ENCODE peak calls at places on chromosomes 6 and 20, in seven cellular contexts. F is spleen, Y is IMR-90, D is Peyer's patch, V is testis, Q is body of pancreas, C is gastrocnemius medialis. W is an unnamed sample.

GRCh38 chr6:100099189-100100074 is 105.4 kb upstream of the MCHR2 start:
- DNase-seq in D (no peak), F (no peak), C (no peak), V (no peak), Q (no peak), Y (peak; percentile 41), W (no peak)

GRCh38 chr6:170316071-170316470 is 9.5 kb downstream of the FAM120B start:
- DNase-seq in Y (peak; percentile 38), C (no peak), F (no peak), V (no peak), Q (no peak), D (no peak), W (no peak)

GRCh38 chr20:54219751-54220426 is 12.0 kb downstream of the PFDN4 start:
- DNase-seq in V (no peak), C (no peak), Q (no peak), F (no peak), D (no peak), Y (peak; percentile 63), W (no peak)

GRCh38 chr6:47376930-47377329 is 67.2 kb upstream of the TNFRSF21 start:
- DNase-seq in C (no peak), V (no peak), Y (no peak), F (no peak), D (no peak), Q (no peak), W (no peak)

GRCh38 chr20:63082308-63082938 is 75.7 kb upstream of the BHLHE23 start:
- DNase-seq in D (no peak), C (no peak), Y (peak; percentile 11), Q (peak; percentile 43), V (peak; percentile 71), F (peak; percentile 61), W (no peak)

GRCh38 chr6:20168668-20169633 is 43.3 kb downstream of the MBOAT1 start:
- DNase-seq in V (no peak), D (no peak), Q (no peak), F (no peak), Y (no peak), C (peak; percentile 39), W (no peak)

GRCh38 chr6:130515306-130515705 is 149.5 kb downstream of the TMEM200A start:
- DNase-seq in C (no peak), F (no peak), Y (no peak), D (no peak), V (no peak), Q (no peak), W (no peak)

GRCh38 chr6:36340671-36341454 is 4.2 kb upstream of the BNIP5 start:
- DNase-seq in Y (peak; percentile 59), C (peak; percentile 50), Q (peak; percentile 80), V (peak; percentile 87), D (peak; percentile 91), F (peak; percentile 94), W (no peak)

GRCh38 chr6:29967379-29968010 is 25.2 kb downstream of the HLA-A start:
- DNase-seq in C (no peak), D (peak; percentile 82), Y (no peak), F (no peak), V (no peak), Q (peak; percentile 67), W (no peak)

GRCh38 chr20:41135187-41135887 is 2.0 kb upstream of the PLCG1 start:
- DNase-seq in V (peak; percentile 51), Y (peak; percentile 14), D (peak; percentile 82), F (peak; percentile 87), C (no peak), Q (peak; percentile 60), W (no peak)

GRCh38 chr6:30556964-30557682 is at the start of gene PRR3:
- DNase-seq in Q (peak; percentile 74), F (peak; percentile 93), V (peak; percentile 93), C (peak; percentile 67), Y (peak; percentile 88), D (peak; percentile 85), W (peak; percentile 86)

GRCh38 chr20:50335105-50335504 is 144.5 kb downstream of the CEBPB start:
- DNase-seq in F (peak; percentile 10), Y (peak; percentile 31), C (no peak), Q (no peak), V (no peak), D (no peak), W (no peak)

DNA sequence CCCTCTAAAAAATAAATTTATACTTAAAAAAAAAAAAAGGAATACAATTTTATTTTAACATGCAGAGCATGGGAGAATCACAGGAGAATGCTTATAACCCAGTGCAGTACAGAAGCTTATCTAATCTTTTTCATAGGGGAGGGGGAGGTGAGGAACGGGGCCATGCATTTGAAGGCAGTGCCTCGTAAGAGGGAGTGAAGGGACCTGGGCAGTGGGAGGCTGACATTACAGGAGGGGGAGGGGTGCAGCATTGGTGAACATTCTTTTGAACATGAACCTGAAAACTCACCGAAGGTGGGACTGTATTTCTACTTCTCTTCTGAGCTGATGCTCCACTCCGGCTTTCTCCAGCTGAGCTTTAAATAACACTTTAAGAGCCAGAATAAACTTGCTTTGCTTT is 9.3 kb downstream of the AURKA start:
- DNase-seq in V (no peak), Q (no peak), F (no peak), Y (no peak), D (no peak), C (no peak), W (no peak)
- H3K36me3 ChIP-seq in V (no peaks in the 10 kb centered on the region), Q (no peaks in the 10 kb centered on the region), F (no peaks in the 10 kb centered on the region), Y (peaks cover 22% of the 10 kb centered on the region), D (peaks cover 27% of the 10 kb centered on the region), C (no peaks in the 10 kb centered on the region), W (no peaks in the 10 kb centered on the region)

GRCh38 chr6:72246926-72247325 is 360.6 kb downstream of the RIMS1 start:
- DNase-seq in C (no peak), Q (no peak), Y (peak; percentile 15), V (no peak), D (no peak), F (no peak), W (no peak)
- TF ChIP-seq CTCF in C (no peak), Q (no peak), Y (no peak), V (no peak), D (no peak), F (no peak), W (no peak)

DNA sequence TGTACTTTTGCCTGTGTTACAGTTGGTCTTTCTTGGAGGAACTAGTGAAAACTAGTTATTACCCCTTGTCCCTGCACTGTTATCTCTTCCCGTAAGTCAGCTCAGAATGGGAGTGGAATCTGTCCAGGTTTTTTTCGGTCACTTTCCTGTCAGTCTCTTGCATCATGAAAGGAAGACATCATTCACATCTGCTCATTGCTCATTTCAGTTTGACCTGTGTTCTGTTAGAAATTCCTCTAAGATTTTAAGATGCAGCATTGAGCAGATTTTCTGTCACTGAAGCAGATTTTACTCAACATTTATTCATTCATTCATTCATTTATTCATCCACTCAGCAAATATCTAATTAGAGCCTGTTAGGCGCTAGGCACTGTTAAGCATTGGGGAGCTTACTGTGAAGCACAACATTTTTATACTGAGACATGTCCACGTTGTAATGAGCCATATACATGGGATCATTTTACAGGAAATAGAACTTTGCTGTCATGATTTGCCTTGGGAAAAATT is 33.1 kb upstream of the HINT3 start:
- DNase-seq in D (no peak), V (no peak), Q (no peak), F (no peak), C (no peak), Y (no peak), W (no peak)
- H3K36me3 ChIP-seq in D (peaks cover 50% of the 10 kb centered on the region), V (no peaks in the 10 kb centered on the region), Q (peaks cover 2% of the 10 kb centered on the region), F (peaks cover 30% of the 10 kb centered on the region), C (no peaks in the 10 kb centered on the region), Y (peaks cover 26% of the 10 kb centered on the region), W (peaks cover 29% of the 10 kb centered on the region)

GRCh38 chr6:3205913-3206312 is 21.5 kb downstream of the TUBB2B start:
- DNase-seq in Y (peak; percentile 95), Q (no peak), V (no peak), C (no peak), D (no peak), F (no peak), W (no peak)

GRCh38 chr6:3208096-3208774 is 19.2 kb downstream of the TUBB2B start:
- DNase-seq in V (no peak), D (no peak), C (no peak), Y (peak; percentile 95), Q (no peak), F (no peak), W (peak; percentile 40)

GRCh38 chr6:3204921-3205320 is 22.5 kb downstream of the TUBB2B start:
- DNase-seq in V (no peak), F (no peak), C (no peak), D (no peak), Y (no peak), Q (no peak), W (no peak)

GRCh38 chr6:3208775-3209113 is 18.7 kb downstream of the TUBB2B start:
- DNase-seq in V (no peak), F (no peak), C (no peak), Y (no peak), Q (no peak), D (no peak), W (no peak)

DNA sequence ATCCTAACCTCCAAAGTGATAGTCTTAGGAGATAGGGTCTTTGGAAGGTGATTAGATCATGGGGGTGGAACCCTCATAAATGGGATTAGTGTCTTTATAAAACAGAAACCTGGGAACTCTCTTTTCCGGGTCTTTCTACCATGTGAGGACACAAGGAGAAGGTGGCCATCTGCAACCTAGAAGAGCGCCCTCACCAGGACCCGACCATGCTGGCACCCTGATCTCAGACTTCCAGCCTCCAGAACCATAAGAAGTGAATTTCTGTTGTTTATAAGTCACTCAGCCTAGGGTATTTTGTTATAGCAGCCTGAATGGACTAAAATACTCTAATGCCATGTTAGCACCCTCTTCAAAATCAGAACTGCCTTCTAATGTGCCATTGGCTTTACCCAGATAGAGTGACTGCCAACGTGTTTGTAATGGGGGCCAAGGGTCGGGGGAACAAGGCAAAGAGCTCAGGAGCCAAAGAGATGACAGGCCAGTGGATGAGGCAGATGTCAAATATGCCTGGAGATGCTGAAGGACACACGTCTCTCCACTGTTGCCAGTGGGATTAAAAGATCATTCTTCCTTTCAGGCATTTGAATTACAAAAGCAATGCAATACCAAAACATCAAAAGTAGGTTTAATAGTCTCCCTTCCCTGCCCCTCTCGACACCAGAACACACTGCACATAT is 21.0 kb downstream of the TUBB2B start:
- DNase-seq in D (no peak), Y (no peak), F (no peak), C (no peak), V (no peak), Q (no peak), W (no peak)
- TF ChIP-seq CTCF in D (no peak), Y (no peak), F (no peak), C (no peak), V (no peak), Q (no peak), W (no peak)

GRCh38 chr6:166931426-166931970 is 24.9 kb downstream of the RNASET2 start:
- DNase-seq in F (peak; percentile 60), V (no peak), D (no peak), Q (no peak), C (no peak), Y (no peak), W (no peak)
- H3K36me3 ChIP-seq in F (peaks cover 79% of the 10 kb centered on the region), V (no peaks in the 10 kb centered on the region), D (peaks cover 35% of the 10 kb centered on the region), Q (no peaks in the 10 kb centered on the region), C (no peaks in the 10 kb centered on the region), Y (no peaks in the 10 kb centered on the region), W (peaks cover 32% of the 10 kb centered on the region)

GRCh38 chr20:57089701-57090144 is 176.7 kb downstream of the BMP7 start:
- DNase-seq in Q (peak; percentile 73), Y (peak; percentile 5), V (peak; percentile 75), C (no peak), D (peak; percentile 71), F (peak; percentile 86), W (no peak)
- TF ChIP-seq CTCF in Q (peak; percentile 94), Y (peak; percentile 59), V (peak; percentile 76), C (peak; percentile 68), D (peak; percentile 25), F (peak; percentile 70), W (peak; percentile 51)

DNA sequence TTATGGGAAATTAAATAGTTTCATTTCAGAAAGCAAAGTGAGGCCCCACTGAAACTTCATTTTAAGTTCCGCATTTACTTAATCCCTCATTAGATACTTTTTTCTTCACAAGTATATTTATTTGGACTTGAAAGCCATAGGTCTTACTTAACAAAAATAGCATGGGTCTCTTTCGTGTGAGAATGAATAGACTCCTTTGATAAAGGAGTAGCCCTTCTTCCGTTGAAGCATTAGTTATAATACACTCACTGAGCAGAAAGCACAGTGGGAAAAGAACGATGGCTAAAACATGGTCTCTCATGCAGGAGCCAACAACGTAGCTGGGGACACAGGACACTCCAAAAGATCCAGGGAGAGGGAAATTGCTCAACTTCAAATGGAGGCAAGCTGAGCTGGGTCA is 130.4 kb downstream of the SLC23A2 start:
- DNase-seq in V (no peak), Y (no peak), Q (no peak), D (no peak), C (no peak), F (no peak), W (no peak)
- H3K36me3 ChIP-seq in V (no peaks in the 10 kb centered on the region), Y (peaks cover 36% of the 10 kb centered on the region), Q (no peaks in the 10 kb centered on the region), D (peaks cover 27% of the 10 kb centered on the region), C (no peaks in the 10 kb centered on the region), F (peaks cover 41% of the 10 kb centered on the region), W (peaks cover 31% of the 10 kb centered on the region)

W was measured in ascending aorta.